ENCODE peak calls at places on chromosomes 12 and 14, in ten cellular contexts. P is EL; Z is ovary; J is epithelial cell of esophagus; Q is GM10248; X is fibroblast of villous mesenchyme; B is brain microvascular endothelial cell; Y is foreskin fibroblast; M is NK-92 treated with Interleukin-12 subunit alpha and Interleukin-12 subunit beta, amount 100 ng/mL, for 24 hours; A is LoVo. I is an unnamed sample.

GRCh38 chr12:99948380-99948779 is 36.4 kb downstream of the ANKS1B start:
- DNase-seq in J (no peak), P (no peak), Y (no peak), A (no peak), Z (no peak), Q (no peak), X (no peak), B (no peak), M (no peak), I (no peak)

GRCh38 chr12:121749267-121749666 is 36.7 kb downstream of the TMEM120B start:
- DNase-seq in Q (no peak), A (no peak), Y (no peak), Z (no peak), P (no peak), X (no peak), M (no peak), J (no peak), B (no peak), I (no peak)

GRCh38 chr12:95204141-95204866 is 13.0 kb downstream of the FGD6 start:
- DNase-seq in X (peak; percentile 95), M (no peak), Y (peak; percentile 81), P (peak; percentile 91), B (peak; percentile 94), Z (peak; percentile 57), J (peak; percentile 100), A (peak; percentile 93), Q (no peak), I (peak; percentile 95)

GRCh38 chr14:44803239-44803905 is 158.4 kb downstream of the KLHL28 start:
- DNase-seq in Y (peak; percentile 21), M (no peak), Q (peak; percentile 22), J (peak; percentile 70), A (peak; percentile 67), X (peak; percentile 65), Z (no peak), B (peak; percentile 18), P (peak; percentile 53), I (peak; percentile 56)

GRCh38 chr14:49220492-49220891 is 365.7 kb downstream of the RPS29 start:
- DNase-seq in P (no peak), Q (no peak), X (no peak), Y (no peak), J (no peak), M (no peak), B (no peak), A (no peak), Z (no peak), I (no peak)

GRCh38 chr12:4490973-4491372 is 45.4 kb upstream of the FGF6 start:
- DNase-seq in Z (no peak), P (no peak), A (no peak), Q (no peak), M (no peak), B (no peak), Y (no peak), X (no peak), J (no peak), I (no peak)

GRCh38 chr12:99918003-99918402 is 66.7 kb downstream of the ANKS1B start:
- DNase-seq in P (no peak), X (no peak), J (no peak), Y (no peak), Z (no peak), A (no peak), Q (no peak), M (no peak), B (no peak), I (no peak)

GRCh38 chr12:48069253-48069652 is 36.6 kb downstream of the SENP1 start:
- DNase-seq in M (no peak), Q (no peak), P (no peak), X (no peak), A (no peak), J (peak; percentile 89), B (no peak), Z (no peak), Y (peak; percentile 14), I (no peak)

GRCh38 chr12:121008347-121009098 is 7.8 kb downstream of the C12orf43 start:
- DNase-seq in Z (no peak), B (no peak), Y (no peak), P (no peak), J (peak; percentile 79), Q (no peak), A (no peak), M (no peak), X (no peak), I (no peak)